ENCODE peak calls at places on chromosome 17, in ten cellular contexts. A is tibial artery, R is esophagus squamous epithelium, Y is stomach, O is right atrium auricular region, J is thoracic aorta, D is left ventricle myocardium inferior, M is lower lobe of right lung, T is A549, H is small intestine. W is an unnamed sample.
A peak's percentile ranks its signal among the peaks of the same experiment; 100 is the strongest.

GRCh38 chr17:39634384-39634871 is 2.5 kb upstream of the STARD3 start:
- DNase-seq in A (no peak), M (no peak), Y (no peak), R (no peak), T (peak; percentile 85), D (no peak), O (no peak), H (peak; percentile 63), J (no peak), W (no peak)

GRCh38 chr17:51015145-51015558 is 105.5 kb downstream of the SPAG9 start:
- DNase-seq in A (no peak), J (no peak), D (no peak), Y (no peak), H (no peak), R (no peak), T (no peak), M (no peak), O (no peak), W (no peak)

GRCh38 chr17:3526491-3526890 is 31.1 kb downstream of the TRPV3 start:
- DNase-seq in T (no peak), A (no peak), R (no peak), H (no peak), D (no peak), J (no peak), Y (no peak), O (no peak), M (no peak), W (no peak)

GRCh38 chr17:34201225-34201624 is 53.9 kb upstream of the CCL2 start:
- DNase-seq in A (no peak), J (no peak), M (no peak), Y (no peak), O (no peak), R (no peak), D (no peak), H (no peak), T (no peak), W (no peak)

GRCh38 chr17:73759324-73760185 is 115.3 kb upstream of the SDK2 start:
- DNase-seq in R (no peak), M (no peak), T (no peak), J (no peak), H (no peak), Y (no peak), O (no peak), A (no peak), D (no peak), W (no peak)

GRCh38 chr17:1958134-1958881 is 66.8 kb downstream of the RTN4RL1 start:
- DNase-seq in T (no peak), Y (no peak), D (no peak), A (no peak), M (no peak), J (no peak), H (peak; percentile 40), O (peak; percentile 61), R (no peak), W (no peak)

GRCh38 chr17:58247511-58248363 is 9.4 kb downstream of the LPO start:
- DNase-seq in M (no peak), H (no peak), O (peak; percentile 42), R (no peak), J (no peak), Y (no peak), T (no peak), A (no peak), D (no peak), W (no peak)

GRCh38 chr17:10105513-10106001 is 92.8 kb downstream of the GAS7 start:
- DNase-seq in D (peak; percentile 63), T (no peak), H (no peak), Y (no peak), M (no peak), O (peak; percentile 94), J (no peak), A (peak; percentile 43), R (no peak), W (no peak)

GRCh38 chr17:32976131-32976530 is 15.5 kb upstream of the SPACA3 start:
- DNase-seq in R (no peak), M (no peak), J (no peak), A (no peak), D (no peak), T (no peak), O (no peak), H (no peak), Y (no peak), W (no peak)

GRCh38 chr17:70810609-70811008 is 641.3 kb downstream of the KCNJ2 start:
- DNase-seq in D (no peak), O (no peak), M (no peak), T (no peak), A (no peak), R (no peak), Y (no peak), H (no peak), J (no peak), W (no peak)

GRCh38 chr17:50517504-50518264 is 9.4 kb downstream of the MYCBPAP start:
- DNase-seq in D (no peak), O (no peak), M (no peak), H (no peak), T (no peak), Y (no peak), J (no peak), R (no peak), A (no peak), W (no peak)

GRCh38 chr17:65794572-65794971 is 233.1 kb upstream of the AXIN2 start:
- DNase-seq in M (no peak), H (peak; percentile 67), J (no peak), R (no peak), T (peak; percentile 49), Y (peak; percentile 38), A (no peak), O (no peak), D (no peak), W (no peak)

DNA sequence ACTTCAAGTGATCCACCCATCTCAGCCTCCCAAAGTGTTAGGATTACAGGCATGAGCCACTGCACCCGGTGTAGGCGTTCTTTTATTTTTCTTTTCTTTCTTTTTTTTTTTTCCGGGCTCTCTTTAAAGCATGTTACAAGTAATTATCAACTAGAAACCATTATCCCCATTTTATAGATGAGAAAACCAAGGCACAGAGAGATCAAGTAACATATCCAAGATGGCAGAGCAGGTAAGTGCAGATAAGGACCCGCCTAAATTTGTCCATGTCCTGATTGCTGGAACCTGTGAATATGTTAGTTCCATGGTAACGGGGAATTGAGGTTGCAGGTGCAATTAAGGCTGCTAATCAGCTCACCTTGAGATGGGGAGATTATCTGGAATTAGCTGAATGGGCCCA is 54.4 kb downstream of the MFSD11 start:
- DNase-seq in H (no peak), R (no peak), O (no peak), Y (no peak), A (no peak), T (no peak), M (no peak), D (no peak), J (no peak), W (no peak)
- H3K27ac ChIP-seq in H (peak overlapping the region; percentile 38), R (no peak overlapping the region), O (no peak overlapping the region), Y (no peak overlapping the region), A (no peak overlapping the region), T (no peak overlapping the region), M (no peak overlapping the region), D (no peak overlapping the region), J (no peak overlapping the region), W (no peak overlapping the region)

DNA sequence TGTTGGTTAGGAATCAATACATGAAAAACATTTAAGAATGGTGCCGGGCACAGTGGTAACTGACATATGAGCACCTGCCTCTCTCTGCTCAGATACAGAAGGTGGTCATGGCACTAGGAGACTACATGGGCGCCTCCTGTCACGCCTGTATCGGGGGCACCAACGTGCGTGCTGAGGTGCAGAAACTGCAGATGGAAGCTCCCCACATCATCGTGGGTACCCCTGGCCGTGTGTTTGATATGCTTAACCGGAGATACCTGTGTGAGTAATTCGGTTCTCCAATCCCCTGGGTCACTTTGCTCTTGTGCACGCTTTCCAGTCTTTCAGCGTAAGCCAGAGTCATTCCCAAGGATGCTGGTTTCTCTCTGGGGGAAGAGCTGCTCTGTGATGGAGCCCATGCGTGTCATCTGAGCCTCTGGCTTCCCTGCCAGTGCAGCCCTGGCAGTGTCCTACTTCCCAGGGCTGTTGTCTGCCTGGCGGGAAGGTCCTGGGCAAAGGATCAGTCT is 3.0 kb upstream of the CD68 start:
- DNase-seq in H (no peak), Y (no peak), R (no peak), J (no peak), M (no peak), T (no peak), O (no peak), A (no peak), D (no peak), W (no peak)
- H3K4me1 ChIP-seq in H (peaks cover 9% of the 10 kb centered on the region), Y (peaks cover 85% of the 10 kb centered on the region), R (peaks cover 55% of the 10 kb centered on the region), J (peaks cover 41% of the 10 kb centered on the region), M (peaks cover 74% of the 10 kb centered on the region), T (peaks cover 70% of the 10 kb centered on the region), O (peaks cover 59% of the 10 kb centered on the region), A (no peaks in the 10 kb centered on the region), D (peaks cover 88% of the 10 kb centered on the region), W (no peaks in the 10 kb centered on the region)

GRCh38 chr17:13931111-13931526 is 138.2 kb upstream of the COX10 start:
- DNase-seq in T (no peak), A (no peak), J (no peak), R (peak; percentile 12), Y (no peak), D (no peak), O (no peak), H (no peak), M (no peak), W (no peak)

GRCh38 chr17:13922885-13923284 is 146.4 kb upstream of the COX10 start:
- DNase-seq in D (no peak), O (no peak), J (no peak), R (no peak), H (no peak), A (no peak), T (no peak), M (no peak), Y (no peak), W (no peak)

GRCh38 chr17:13921841-13922776 is 147.2 kb upstream of the COX10 start:
- DNase-seq in H (no peak), J (no peak), T (no peak), D (no peak), R (no peak), A (no peak), M (no peak), Y (no peak), O (no peak), W (no peak)

GRCh38 chr17:13920413-13920812 is 148.9 kb upstream of the COX10 start:
- DNase-seq in M (no peak), D (no peak), A (no peak), J (no peak), T (no peak), O (no peak), Y (no peak), H (no peak), R (no peak), W (no peak)

GRCh38 chr17:13925579-13925978 is 143.7 kb upstream of the COX10 start:
- DNase-seq in A (no peak), D (no peak), R (no peak), Y (no peak), T (no peak), M (no peak), J (no peak), H (no peak), O (no peak), W (no peak)
- H3K4me3 ChIP-seq in A (no peak overlapping the region), D (no peak overlapping the region), R (no peak overlapping the region), Y (no peak overlapping the region), T (no peak overlapping the region), M (no peak overlapping the region), J (no peak overlapping the region), H (no peak overlapping the region), O (no peak overlapping the region), W (no peak overlapping the region)

DNA sequence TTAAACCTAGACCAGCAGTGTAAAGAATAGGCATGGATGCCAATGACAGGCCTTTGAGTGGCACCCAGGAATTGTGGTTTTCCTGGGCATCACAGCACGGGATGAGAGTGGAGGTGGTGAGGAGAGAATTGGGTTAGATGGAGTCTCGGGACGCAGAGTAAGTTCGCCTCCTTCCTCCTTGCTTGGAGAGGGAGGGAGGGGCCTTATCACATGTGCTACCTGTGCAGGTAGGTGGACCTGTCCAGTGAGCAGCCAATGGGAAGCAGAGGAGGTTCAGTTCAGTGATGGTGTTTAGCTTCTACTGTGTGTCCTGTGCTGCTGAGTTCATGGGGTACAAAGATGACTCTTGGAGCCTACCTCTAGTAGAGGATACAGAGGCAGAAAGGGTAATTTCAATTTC is 14.9 kb downstream of the YPEL2 start:
- DNase-seq in O (no peak), A (no peak), D (no peak), Y (no peak), H (no peak), T (no peak), M (no peak), J (no peak), R (no peak), W (no peak)
- H3K27ac ChIP-seq in O (no peak overlapping the region), A (peak overlapping the region; percentile 44), D (no peak overlapping the region), Y (no peak overlapping the region), H (no peak overlapping the region), T (no peak overlapping the region), M (no peak overlapping the region), J (peak overlapping the region; percentile 92), R (no peak overlapping the region), W (no peak overlapping the region)

W was measured in right lobe of liver.